ENCODE peak calls at places on chromosomes 3 and 15, in five cellular contexts. N, D, M, I and U are unnamed samples.

GRCh38 chr15:89912145-89912673 is 543 bp downstream of the ARPIN start:
- DNase-seq in N (peak), D (no peak), M (no peak), I (no peak), U (peak)

GRCh38 chr3:142624725-142625440 is 28.7 kb downstream of the PLS1 start:
- DNase-seq in N (no peak), D (no peak), M (peak), I (no peak), U (no peak)

GRCh38 chr3:9747267-9747666 is 2.5 kb upstream of the OGG1 start:
- DNase-seq in N (no peak), D (no peak), M (no peak), I (no peak), U (no peak)

GRCh38 chr3:155744091-155744625 is 713 bp downstream of the PLCH1 start:
- DNase-seq in N (peak), D (no peak), M (no peak), I (peak), U (peak)

GRCh38 chr3:68809596-68809995 is 122.8 kb downstream of the TAFA4 start:
- DNase-seq in N (no peak), D (no peak), M (no peak), I (no peak), U (no peak)

GRCh38 chr3:69379661-69380060 is 6.2 kb downstream of the FRMD4B start:
- DNase-seq in N (no peak), D (no peak), M (peak), I (no peak), U (no peak)

GRCh38 chr3:39435006-39435748 is 28.7 kb downstream of the RPSA start:
- DNase-seq in N (no peak), D (no peak), M (no peak), I (no peak), U (no peak)

GRCh38 chr15:78335985-78336384 is 4.2 kb upstream of the CRABP1 start:
- DNase-seq in N (no peak), D (no peak), M (no peak), I (no peak), U (no peak)

GRCh38 chr3:53227993-53228885 is 27.6 kb downstream of the TKT start:
- DNase-seq in N (no peak), D (no peak), M (no peak), I (no peak), U (no peak)

GRCh38 chr3:83655083-83655482 is 1303.7 kb upstream of the CADM2 start:
- DNase-seq in N (no peak), D (no peak), M (no peak), I (no peak), U (no peak)

GRCh38 chr15:67873777-67874176 is 33.9 kb upstream of the RNU6-1 start:
- DNase-seq in N (no peak), D (no peak), M (no peak), I (no peak), U (no peak)

GRCh38 chr15:40539030-40539429 is 25.8 kb downstream of the CCDC32 start:
- DNase-seq in N (no peak), D (no peak), M (no peak), I (no peak), U (no peak)

GRCh38 chr3:44476181-44476599 is 1.3 kb downstream of the ZNF445 start:
- DNase-seq in N (no peak), D (no peak), M (peak), I (no peak), U (no peak)

GRCh38 chr3:66372681-66373350 is 128.0 kb downstream of the LRIG1 start:
- DNase-seq in N (no peak), D (no peak), M (peak), I (no peak), U (peak)

GRCh38 chr15:76160426-76161152 is 100.8 kb downstream of the TMEM266 start:
- DNase-seq in N (no peak), D (no peak), M (peak), I (no peak), U (no peak)

GRCh38 chr15:33534642-33535041 is 223.9 kb downstream of the RYR3 start:
- DNase-seq in N (no peak), D (no peak), M (no peak), I (no peak), U (no peak)

GRCh38 chr15:67031321-67031720 is 34.1 kb upstream of the SMAD3 start:
- DNase-seq in N (no peak), D (no peak), M (no peak), I (no peak), U (no peak)

GRCh38 chr3:11382146-11382545 is 109.9 kb downstream of the ATG7 start:
- DNase-seq in N (no peak), D (no peak), M (no peak), I (no peak), U (no peak)

GRCh38 chr3:135927170-135927569 is 38.4 kb upstream of the PPP2R3A start:
- DNase-seq in N (no peak), D (no peak), M (peak), I (no peak), U (no peak)

GRCh38 chr15:87943629-87944028 is 312.9 kb downstream of the NTRK3 start:
- DNase-seq in N (no peak), D (no peak), M (no peak), I (no peak), U (no peak)

GRCh38 chr3:133474251-133474801 is 74.5 kb downstream of the BFSP2 start:
- DNase-seq in N (no peak), D (peak), M (no peak), I (no peak), U (peak)

GRCh38 chr15:41241251-41241964 is 10.3 kb downstream of the CHP1 start:
- DNase-seq in N (no peak), D (no peak), M (no peak), I (no peak), U (no peak)

GRCh38 chr3:98770261-98771039 is 7.3 kb downstream of the ST3GAL6 start:
- DNase-seq in N (no peak), D (no peak), M (no peak), I (no peak), U (peak)

GRCh38 chr15:60758961-60759729 is 280.2 kb upstream of the ICE2 start:
- DNase-seq in N (no peak), D (no peak), M (peak), I (no peak), U (no peak)

GRCh38 chr3:157572559-157573270 is 69.5 kb upstream of the VEPH1 start:
- DNase-seq in N (no peak), D (no peak), M (peak), I (no peak), U (peak)

GRCh38 chr3:134659391-134660045 is 8.7 kb upstream of the KY start:
- DNase-seq in N (no peak), D (no peak), M (no peak), I (no peak), U (no peak)

GRCh38 chr3:5122741-5123706 is 932 bp downstream of the ARL8B start:
- DNase-seq in N (peak), D (no peak), M (peak), I (peak), U (no peak)

GRCh38 chr3:72763751-72764440 is 84.3 kb downstream of the SHQ1 start:
- DNase-seq in N (no peak), D (no peak), M (no peak), I (no peak), U (no peak)

GRCh38 chr3:135667061-135667460 is 298.5 kb upstream of the PPP2R3A start:
- DNase-seq in N (no peak), D (no peak), M (no peak), I (no peak), U (no peak)

GRCh38 chr3:111541391-111541790 is 606 bp upstream of the CD96 start:
- DNase-seq in N (no peak), D (no peak), M (no peak), I (no peak), U (no peak)

GRCh38 chr3:111538111-111538510 is 3.9 kb upstream of the CD96 start:
- DNase-seq in N (no peak), D (no peak), M (no peak), I (no peak), U (no peak)

GRCh38 chr3:111541911-111542483 is at the start of gene CD96:
- DNase-seq in N (no peak), D (no peak), M (no peak), I (no peak), U (no peak)

GRCh38 chr3:111539351-111540331 is 2.4 kb upstream of the CD96 start:
- DNase-seq in N (peak), D (no peak), M (peak), I (peak), U (peak)

DNA sequence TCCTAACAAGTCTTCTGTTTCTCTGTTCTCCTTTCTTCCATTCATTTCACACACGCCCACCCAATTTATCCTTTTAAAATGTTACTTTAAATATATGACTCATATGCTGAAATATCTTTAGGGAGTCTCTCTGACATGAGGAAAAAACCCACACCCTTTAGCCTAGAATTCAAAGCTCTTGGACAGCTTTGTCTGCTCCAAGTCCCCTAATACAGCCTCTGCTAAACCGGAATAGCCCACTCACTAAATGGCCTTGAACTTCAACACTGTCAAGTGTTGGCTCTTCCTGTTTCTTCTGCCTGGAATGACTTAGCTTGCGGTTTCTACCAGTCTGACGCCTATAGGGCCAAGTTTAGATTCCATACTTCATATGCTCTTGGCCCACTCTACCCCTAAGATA is 3.3 kb upstream of the CD96 start:
- DNase-seq in N (no peak), D (no peak), M (peak), I (no peak), U (no peak)
- H3K4me3 ChIP-seq in N (no peak), D (no peak), M (no peak), I (no peak), U (no peak)

DNA sequence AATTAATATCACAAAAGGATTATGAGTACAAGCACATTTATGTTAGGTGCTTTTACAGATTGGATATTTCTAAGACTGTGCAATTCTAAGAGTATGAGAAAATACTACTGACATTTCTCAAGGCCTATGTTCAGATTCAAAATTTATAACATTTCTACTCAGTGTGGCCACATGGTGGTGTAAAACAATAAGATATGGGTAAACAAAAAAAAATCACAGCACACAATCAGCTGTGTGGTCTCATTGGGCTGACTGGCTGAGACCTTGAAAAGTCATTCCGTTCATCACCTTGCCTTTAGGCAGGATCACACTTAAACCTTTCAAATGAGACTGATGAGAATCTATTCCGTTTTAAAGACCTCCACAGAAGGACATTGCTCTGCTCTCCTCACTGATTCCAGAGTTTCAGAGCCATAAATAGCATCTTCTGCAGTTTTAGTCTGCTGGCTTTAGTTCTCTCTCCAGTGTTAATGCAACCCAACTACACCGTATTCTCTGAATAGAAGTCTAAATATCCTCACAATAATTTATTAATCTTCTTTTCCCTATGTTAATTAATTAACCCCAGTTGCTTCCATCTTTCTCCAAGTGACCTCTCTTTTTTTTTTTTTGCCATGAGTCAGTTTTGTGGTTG is 158.2 kb downstream of the SPATA16 start:
- DNase-seq in N (no peak), D (no peak), M (no peak), I (no peak), U (no peak)
- TF ChIP-seq CTCF in N (no peak), D (no peak), M (no peak), I (peak), U (peak)

DNA sequence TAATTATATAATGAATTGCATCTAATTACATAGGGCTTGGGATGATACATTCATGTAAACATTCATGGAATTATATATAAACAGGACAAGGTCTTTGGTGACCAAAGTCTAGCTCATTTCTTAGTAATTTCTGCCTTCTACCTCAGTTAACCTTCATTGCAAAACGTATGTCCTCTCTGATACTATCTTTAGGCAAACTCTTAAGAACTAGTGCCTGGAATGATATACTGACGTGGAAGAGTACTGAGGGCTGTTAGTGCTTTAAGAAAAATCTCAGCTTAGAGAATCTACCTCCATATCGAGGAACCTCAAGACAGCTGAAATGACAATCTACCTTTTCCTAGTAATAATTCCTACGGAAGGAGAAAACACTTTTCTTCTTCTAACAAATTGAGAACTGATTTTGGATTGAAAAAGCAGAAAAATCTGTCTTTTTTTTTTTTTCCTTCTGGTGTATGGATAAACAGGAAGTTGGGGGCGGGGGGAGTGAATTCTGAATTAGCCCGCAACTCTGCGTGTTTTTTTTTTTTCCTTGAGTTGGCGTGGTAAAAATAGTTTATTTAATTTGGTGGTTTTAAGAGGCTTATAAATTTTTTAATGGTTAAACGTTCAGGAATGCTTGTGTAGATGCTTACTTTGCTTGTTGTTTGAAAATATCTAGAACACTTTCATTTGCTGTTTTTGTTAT is 43.2 kb downstream of the RARB start:
- DNase-seq in N (no peak), D (no peak), M (no peak), I (no peak), U (peak)
- H3K4me3 ChIP-seq in N (no peak), D (no peak), M (no peak), I (no peak), U (peak)

DNA sequence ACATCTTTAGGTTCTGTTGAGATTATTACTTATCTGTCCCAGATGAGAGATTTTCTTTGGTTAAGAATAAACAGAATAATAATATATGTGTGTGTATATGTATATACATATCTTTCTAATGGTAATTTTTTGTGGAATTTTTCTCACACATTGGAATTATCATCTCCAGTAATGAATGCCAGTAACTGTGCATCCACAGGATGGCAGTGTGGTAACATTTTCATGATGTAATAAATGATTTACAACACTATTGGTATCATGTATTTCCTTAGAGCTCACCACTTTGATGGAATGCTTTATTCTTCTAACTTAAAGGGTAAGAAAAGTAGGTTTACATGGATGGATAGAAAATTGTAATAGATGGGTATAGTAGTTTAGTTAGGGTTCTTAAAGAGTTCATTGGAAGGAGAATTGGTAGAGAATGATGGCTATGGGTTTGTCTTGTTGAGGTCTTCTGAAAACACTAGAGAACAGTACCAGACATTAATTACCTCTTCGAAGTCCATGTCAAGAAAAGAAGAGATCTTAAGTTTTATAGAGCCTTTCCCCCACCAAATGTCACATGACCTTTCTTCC is 78.1 kb downstream of the STT3B start:
- DNase-seq in N (no peak), D (no peak), M (peak), I (no peak), U (no peak)
- TF ChIP-seq CTCF in N (peak), D (no peak), M (peak), I (peak), U (peak)

DNA sequence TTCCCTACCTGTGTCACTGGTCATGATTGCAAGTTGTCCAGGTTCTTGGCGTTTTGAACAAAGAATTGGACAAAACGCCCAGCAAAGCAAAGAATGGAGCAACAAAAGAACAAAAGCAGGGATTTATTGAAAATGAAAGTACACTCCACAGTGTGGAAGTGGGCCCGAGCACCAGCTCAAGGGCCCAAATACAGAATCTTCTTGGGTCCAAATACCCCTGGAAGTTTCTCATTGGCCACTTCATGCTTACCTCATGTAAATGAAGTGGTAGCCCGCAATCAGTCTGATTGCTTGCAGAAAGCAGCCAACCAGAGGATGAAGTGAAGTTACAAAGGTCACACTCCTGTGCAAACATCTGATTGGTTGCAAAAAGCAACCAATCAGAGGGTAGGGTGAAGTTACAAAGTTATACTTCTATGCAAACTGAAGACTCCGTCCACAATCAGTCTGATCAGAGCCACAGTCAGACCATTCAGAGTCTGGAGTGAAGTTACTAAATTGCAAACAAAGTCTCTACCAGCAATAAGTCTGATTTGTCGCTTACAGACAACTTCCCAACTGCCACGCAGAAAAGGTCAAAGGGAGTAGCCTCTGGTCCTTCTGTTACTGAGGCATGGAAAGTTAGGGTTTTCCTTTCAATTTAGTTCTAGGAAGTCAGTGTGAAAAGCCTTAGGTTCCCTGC is 8.3 kb upstream of the TM4SF1 start:
- DNase-seq in N (no peak), D (no peak), M (no peak), I (no peak), U (no peak)
- H3K4me3 ChIP-seq in N (no peak), D (no peak), M (no peak), I (no peak), U (no peak)

GRCh38 chr3:123583563-123583962 is 1.3 kb downstream of the HACD2 start:
- DNase-seq in N (no peak), D (no peak), M (no peak), I (no peak), U (no peak)
- TF ChIP-seq CTCF in N (no peak), D (no peak), M (no peak), I (no peak), U (no peak)

GRCh38 chr3:159914421-159914820 is 74.2 kb upstream of the IL12A start:
- DNase-seq in N (no peak), D (no peak), M (no peak), I (no peak), U (no peak)
- H3K4me3 ChIP-seq in N (no peak), D (no peak), M (no peak), I (no peak), U (no peak)

GRCh38 chr3:127700406-127700805 is 27.7 kb downstream of the ABTB1 start:
- DNase-seq in N (peak), D (no peak), M (no peak), I (peak), U (no peak)
- TF ChIP-seq CTCF in N (no peak), D (no peak), M (no peak), I (no peak), U (no peak)

GRCh38 chr15:98834976-98835375 is 172.6 kb downstream of the PGPEP1L start:
- DNase-seq in N (no peak), D (no peak), M (no peak), I (no peak), U (no peak)
- H3K4me3 ChIP-seq in N (no peak), D (no peak), M (no peak), I (no peak), U (no peak)

GRCh38 chr3:71649757-71650156 is 66.2 kb upstream of the FOXP1 start:
- DNase-seq in N (no peak), D (no peak), M (no peak), I (no peak), U (no peak)

GRCh38 chr3:71650372-71650771 is 66.8 kb upstream of the FOXP1 start:
- DNase-seq in N (no peak), D (no peak), M (no peak), I (no peak), U (no peak)

GRCh38 chr3:71651625-71652024 is 68.1 kb upstream of the FOXP1 start:
- DNase-seq in N (no peak), D (no peak), M (no peak), I (no peak), U (no peak)

GRCh38 chr3:71647751-71648150 is 64.2 kb upstream of the FOXP1 start:
- DNase-seq in N (no peak), D (no peak), M (peak), I (no peak), U (no peak)

GRCh38 chr3:71652786-71653419 is 69.4 kb upstream of the FOXP1 start:
- DNase-seq in N (no peak), D (no peak), M (peak), I (no peak), U (no peak)
- TF ChIP-seq CTCF in N (peak), D (peak), M (peak), I (peak), U (peak)